ENCODE peak calls at places on chromosomes 13 and 19, in six cellular contexts. One of them, this sample, is unnamed.
A peak's percentile ranks its signal among the peaks of the same experiment; 100 is the strongest.

GRCh38 chr19:8097198-8097597 is 44.6 kb downstream of the CCL25 start:
- DNase-seq in smooth muscle cell of the brain vasculature: no peak
- DNase-seq in esophagus muscularis mucosa: no peak
- DNase-seq in NCI-H1417: no peak
- DNase-seq in GF-D8: no peak
- DNase-seq in stromal cell of bone marrow: no peak
- DNase-seq in this sample: no peak

GRCh38 chr19:17567940-17568339 is 12.5 kb downstream of the COLGALT1 start:
- DNase-seq in smooth muscle cell of the brain vasculature: no peak
- DNase-seq in esophagus muscularis mucosa: no peak
- DNase-seq in NCI-H1417: no peak
- DNase-seq in GF-D8: no peak
- DNase-seq in stromal cell of bone marrow: no peak
- DNase-seq in this sample: no peak

GRCh38 chr13:44814144-44814543 is 175.1 kb downstream of the NUFIP1 start:
- DNase-seq in smooth muscle cell of the brain vasculature: no peak
- DNase-seq in esophagus muscularis mucosa: no peak
- DNase-seq in NCI-H1417: no peak
- DNase-seq in GF-D8: no peak
- DNase-seq in stromal cell of bone marrow: no peak
- DNase-seq in this sample: no peak

GRCh38 chr19:11342429-11342828 is 3.0 kb upstream of the RAB3D start:
- DNase-seq in smooth muscle cell of the brain vasculature: no peak
- DNase-seq in esophagus muscularis mucosa: no peak
- DNase-seq in NCI-H1417: no peak
- DNase-seq in GF-D8: no peak
- DNase-seq in stromal cell of bone marrow: no peak
- DNase-seq in this sample: no peak

GRCh38 chr13:30257433-30258099 is 49.8 kb downstream of the KATNAL1 start:
- DNase-seq in smooth muscle cell of the brain vasculature: peak; percentile 29
- DNase-seq in esophagus muscularis mucosa: no peak
- DNase-seq in NCI-H1417: peak; percentile 17
- DNase-seq in GF-D8: no peak
- DNase-seq in stromal cell of bone marrow: no peak
- DNase-seq in this sample: no peak

GRCh38 chr13:101982903-101983302 is 418.9 kb downstream of the FGF14 start:
- DNase-seq in smooth muscle cell of the brain vasculature: no peak
- DNase-seq in esophagus muscularis mucosa: no peak
- DNase-seq in NCI-H1417: no peak
- DNase-seq in GF-D8: no peak
- DNase-seq in stromal cell of bone marrow: no peak
- DNase-seq in this sample: no peak

GRCh38 chr13:93670858-93671257 is 444.3 kb downstream of the GPC6 start:
- DNase-seq in smooth muscle cell of the brain vasculature: no peak
- DNase-seq in esophagus muscularis mucosa: no peak
- DNase-seq in NCI-H1417: peak; percentile 48
- DNase-seq in GF-D8: no peak
- DNase-seq in stromal cell of bone marrow: no peak
- DNase-seq in this sample: no peak

GRCh38 chr13:72804301-72804700 is 22.4 kb downstream of the PIBF1 start:
- DNase-seq in smooth muscle cell of the brain vasculature: no peak
- DNase-seq in esophagus muscularis mucosa: no peak
- DNase-seq in NCI-H1417: no peak
- DNase-seq in GF-D8: no peak
- DNase-seq in stromal cell of bone marrow: no peak
- DNase-seq in this sample: no peak

GRCh38 chr19:50427997-50428425 is 4.7 kb upstream of the MYBPC2 start:
- DNase-seq in smooth muscle cell of the brain vasculature: peak; percentile 39
- DNase-seq in esophagus muscularis mucosa: peak; percentile 93
- DNase-seq in NCI-H1417: no peak
- DNase-seq in GF-D8: no peak
- DNase-seq in stromal cell of bone marrow: peak; percentile 54
- DNase-seq in this sample: peak; percentile 19

GRCh38 chr19:35846038-35846668 is 6.2 kb downstream of the NPHS1 start:
- DNase-seq in smooth muscle cell of the brain vasculature: no peak
- DNase-seq in esophagus muscularis mucosa: no peak
- DNase-seq in NCI-H1417: peak; percentile 51
- DNase-seq in GF-D8: no peak
- DNase-seq in stromal cell of bone marrow: no peak
- DNase-seq in this sample: no peak

GRCh38 chr19:5020368-5020767 is 51.5 kb downstream of the KDM4B start:
- DNase-seq in smooth muscle cell of the brain vasculature: no peak
- DNase-seq in esophagus muscularis mucosa: no peak
- DNase-seq in NCI-H1417: no peak
- DNase-seq in GF-D8: no peak
- DNase-seq in stromal cell of bone marrow: no peak
- DNase-seq in this sample: no peak

GRCh38 chr19:5563941-5564612 is 3.7 kb downstream of the TINCR start:
- DNase-seq in smooth muscle cell of the brain vasculature: no peak
- DNase-seq in esophagus muscularis mucosa: no peak
- DNase-seq in NCI-H1417: no peak
- DNase-seq in GF-D8: no peak
- DNase-seq in stromal cell of bone marrow: no peak
- DNase-seq in this sample: no peak

GRCh38 chr13:60335531-60335930 is 61.5 kb upstream of the TDRD3 start:
- DNase-seq in smooth muscle cell of the brain vasculature: no peak
- DNase-seq in esophagus muscularis mucosa: no peak
- DNase-seq in NCI-H1417: peak; percentile 55
- DNase-seq in GF-D8: no peak
- DNase-seq in stromal cell of bone marrow: no peak
- DNase-seq in this sample: no peak

GRCh38 chr19:5588906-5589676 is 21.3 kb upstream of the TINCR start:
- DNase-seq in smooth muscle cell of the brain vasculature: no peak
- DNase-seq in esophagus muscularis mucosa: no peak
- DNase-seq in NCI-H1417: no peak
- DNase-seq in GF-D8: no peak
- DNase-seq in stromal cell of bone marrow: no peak
- DNase-seq in this sample: no peak

GRCh38 chr19:1058112-1058511 is 8.9 kb upstream of the ARHGAP45 start:
- DNase-seq in smooth muscle cell of the brain vasculature: no peak
- DNase-seq in esophagus muscularis mucosa: no peak
- DNase-seq in NCI-H1417: no peak
- DNase-seq in GF-D8: no peak
- DNase-seq in stromal cell of bone marrow: no peak
- DNase-seq in this sample: no peak

GRCh38 chr19:10544242-10544752 is 593 bp downstream of the ATG4D start:
- DNase-seq in smooth muscle cell of the brain vasculature: no peak
- DNase-seq in esophagus muscularis mucosa: no peak
- DNase-seq in NCI-H1417: no peak
- DNase-seq in GF-D8: no peak
- DNase-seq in stromal cell of bone marrow: no peak
- DNase-seq in this sample: no peak

GRCh38 chr19:49243129-49243528 is 81.9 kb downstream of the SLC6A16 start:
- DNase-seq in smooth muscle cell of the brain vasculature: no peak
- DNase-seq in esophagus muscularis mucosa: no peak
- DNase-seq in NCI-H1417: no peak
- DNase-seq in GF-D8: no peak
- DNase-seq in stromal cell of bone marrow: no peak
- DNase-seq in this sample: no peak

GRCh38 chr19:37309834-37310575 is 60.9 kb upstream of the ZNF527 start:
- DNase-seq in smooth muscle cell of the brain vasculature: no peak
- DNase-seq in esophagus muscularis mucosa: no peak
- DNase-seq in NCI-H1417: peak; percentile 31
- DNase-seq in GF-D8: no peak
- DNase-seq in stromal cell of bone marrow: no peak
- DNase-seq in this sample: no peak

GRCh38 chr13:49791753-49792549 is 531 bp downstream of the KPNA3 start:
- DNase-seq in smooth muscle cell of the brain vasculature: no peak
- DNase-seq in esophagus muscularis mucosa: no peak
- DNase-seq in NCI-H1417: peak; percentile 35
- DNase-seq in GF-D8: peak; percentile 36
- DNase-seq in stromal cell of bone marrow: no peak
- DNase-seq in this sample: no peak

GRCh38 chr19:5698635-5699422 is 8.7 kb downstream of the RPL36 start:
- DNase-seq in smooth muscle cell of the brain vasculature: no peak
- DNase-seq in esophagus muscularis mucosa: no peak
- DNase-seq in NCI-H1417: no peak
- DNase-seq in GF-D8: no peak
- DNase-seq in stromal cell of bone marrow: no peak
- DNase-seq in this sample: no peak

GRCh38 chr19:53037101-53038097 is 7.1 kb upstream of the ERVV-2 start:
- DNase-seq in smooth muscle cell of the brain vasculature: peak; percentile 18
- DNase-seq in esophagus muscularis mucosa: no peak
- DNase-seq in NCI-H1417: peak; percentile 27
- DNase-seq in GF-D8: no peak
- DNase-seq in stromal cell of bone marrow: peak; percentile 29
- DNase-seq in this sample: no peak

GRCh38 chr19:7257148-7258041 is 36.8 kb downstream of the INSR start:
- DNase-seq in smooth muscle cell of the brain vasculature: no peak
- DNase-seq in esophagus muscularis mucosa: no peak
- DNase-seq in NCI-H1417: no peak
- DNase-seq in GF-D8: no peak
- DNase-seq in stromal cell of bone marrow: no peak
- DNase-seq in this sample: peak; percentile 61

GRCh38 chr13:100573121-100573520 is 15.5 kb downstream of the GGACT start:
- DNase-seq in smooth muscle cell of the brain vasculature: peak; percentile 66
- DNase-seq in esophagus muscularis mucosa: no peak
- DNase-seq in NCI-H1417: peak; percentile 90
- DNase-seq in GF-D8: peak; percentile 56
- DNase-seq in stromal cell of bone marrow: peak; percentile 60
- DNase-seq in this sample: peak; percentile 41

GRCh38 chr19:51830263-51830662 is 35.3 kb downstream of the FPR3 start:
- DNase-seq in smooth muscle cell of the brain vasculature: no peak
- DNase-seq in esophagus muscularis mucosa: no peak
- DNase-seq in NCI-H1417: no peak
- DNase-seq in GF-D8: peak; percentile 43
- DNase-seq in stromal cell of bone marrow: no peak
- DNase-seq in this sample: no peak

GRCh38 chr13:20873348-20873747 is 29.2 kb downstream of the XPO4 start:
- DNase-seq in smooth muscle cell of the brain vasculature: no peak
- DNase-seq in esophagus muscularis mucosa: no peak
- DNase-seq in NCI-H1417: no peak
- DNase-seq in GF-D8: no peak
- DNase-seq in stromal cell of bone marrow: peak; percentile 51
- DNase-seq in this sample: peak; percentile 14

GRCh38 chr19:46202872-46203860 is 26.4 kb upstream of the IGFL1 start:
- DNase-seq in smooth muscle cell of the brain vasculature: no peak
- DNase-seq in esophagus muscularis mucosa: no peak
- DNase-seq in NCI-H1417: no peak
- DNase-seq in GF-D8: no peak
- DNase-seq in stromal cell of bone marrow: no peak
- DNase-seq in this sample: no peak

GRCh38 chr13:42275098-42275471 is 3.1 kb downstream of the AKAP11 start:
- DNase-seq in smooth muscle cell of the brain vasculature: no peak
- DNase-seq in esophagus muscularis mucosa: no peak
- DNase-seq in NCI-H1417: no peak
- DNase-seq in GF-D8: peak; percentile 50
- DNase-seq in stromal cell of bone marrow: no peak
- DNase-seq in this sample: no peak

GRCh38 chr19:30686252-30686762 is 314.1 kb downstream of the ZNF536 start:
- DNase-seq in smooth muscle cell of the brain vasculature: no peak
- DNase-seq in esophagus muscularis mucosa: no peak
- DNase-seq in NCI-H1417: no peak
- DNase-seq in GF-D8: no peak
- DNase-seq in stromal cell of bone marrow: no peak
- DNase-seq in this sample: no peak

GRCh38 chr13:49148405-49148804 is 71.7 kb upstream of the MLNR start:
- DNase-seq in smooth muscle cell of the brain vasculature: no peak
- DNase-seq in esophagus muscularis mucosa: no peak
- DNase-seq in NCI-H1417: no peak
- DNase-seq in GF-D8: no peak
- DNase-seq in stromal cell of bone marrow: no peak
- DNase-seq in this sample: no peak

GRCh38 chr13:39415403-39415802 is 187.6 kb downstream of the LHFPL6 start:
- DNase-seq in smooth muscle cell of the brain vasculature: no peak
- DNase-seq in esophagus muscularis mucosa: no peak
- DNase-seq in NCI-H1417: no peak
- DNase-seq in GF-D8: no peak
- DNase-seq in stromal cell of bone marrow: no peak
- DNase-seq in this sample: peak; percentile 12